ENCODE peak calls at places on chromosomes 11 and 22, in seven cellular contexts. M, S, B, N, X, Q and C are unnamed samples.

GRCh38 chr11:120647681-120648080 is 136.1 kb downstream of the GRIK4 start:
- DNase-seq in B (no peak), N (no peak), X (no peak), Q (no peak), S (no peak), M (no peak), C (no peak)

GRCh38 chr11:110065189-110065588 is 28.0 kb upstream of the ZC3H12C start:
- DNase-seq in X (no peak), B (no peak), N (no peak), Q (no peak), M (no peak), S (no peak), C (no peak)

GRCh38 chr11:70824590-70825300 is 426.4 kb downstream of the CTTN start:
- DNase-seq in M (no peak), Q (peak), X (no peak), N (no peak), S (no peak), B (no peak), C (no peak)

GRCh38 chr22:40200795-40201194 is 23.1 kb downstream of the TNRC6B start:
- DNase-seq in X (no peak), S (no peak), B (no peak), N (no peak), M (no peak), Q (no peak), C (no peak)

GRCh38 chr11:71120346-71120963 is 131.9 kb downstream of the SHANK2 start:
- DNase-seq in B (no peak), N (no peak), X (peak), M (no peak), S (no peak), Q (peak), C (no peak)

GRCh38 chr22:39475902-39476301 is 19.1 kb downstream of the MGAT3 start:
- DNase-seq in Q (no peak), N (no peak), M (no peak), X (no peak), S (no peak), B (no peak), C (no peak)

GRCh38 chr11:125165111-125165663 is 636 bp downstream of the PKNOX2 start:
- DNase-seq in S (peak), N (no peak), Q (peak), X (no peak), M (peak), B (no peak), C (no peak)

GRCh38 chr22:41324818-41325528 is 23.6 kb downstream of the ZC3H7B start:
- DNase-seq in S (no peak), X (no peak), B (no peak), M (no peak), Q (no peak), N (no peak), C (no peak)

GRCh38 chr11:111362887-111363411 is 16.1 kb downstream of the POU2AF1 start:
- DNase-seq in Q (peak), X (no peak), M (no peak), N (no peak), S (no peak), B (no peak), C (no peak)

GRCh38 chr11:1876361-1877063 is 15.2 kb downstream of the PRR33 start:
- DNase-seq in Q (no peak), S (peak), X (no peak), M (peak), B (no peak), N (no peak), C (no peak)

GRCh38 chr11:66126064-66126463 is 56.0 kb downstream of the PACS1 start:
- DNase-seq in Q (no peak), N (no peak), B (no peak), X (no peak), S (no peak), M (no peak), C (no peak)

GRCh38 chr11:5631426-5631825 is 6.6 kb downstream of the TRIM34 start:
- DNase-seq in X (no peak), B (no peak), M (no peak), Q (no peak), N (no peak), S (no peak), C (no peak)

GRCh38 chr11:3891751-3892150 is 36.3 kb downstream of the STIM1 start:
- DNase-seq in S (no peak), N (no peak), B (no peak), Q (no peak), M (no peak), X (no peak), C (no peak)

GRCh38 chr22:38310518-38311330 is 6.5 kb downstream of the CSNK1E start:
- DNase-seq in N (no peak), M (peak), X (no peak), B (no peak), Q (no peak), S (no peak), C (no peak)

GRCh38 chr22:33361581-33361980 is 303.4 kb upstream of the SYN3 start:
- DNase-seq in S (no peak), X (no peak), Q (no peak), M (no peak), B (no peak), N (no peak), C (no peak)

GRCh38 chr11:14418801-14419417 is 59.9 kb upstream of the RRAS2 start:
- DNase-seq in N (no peak), S (no peak), B (no peak), M (no peak), X (peak), Q (no peak), C (no peak)

GRCh38 chr11:27616711-27617110 is 83.5 kb downstream of the BDNF start:
- DNase-seq in S (no peak), X (no peak), Q (no peak), M (no peak), B (no peak), N (no peak), C (no peak)

GRCh38 chr11:62370743-62371440 is 33.6 kb downstream of the ASRGL1 start:
- DNase-seq in N (no peak), X (no peak), B (no peak), S (no peak), M (no peak), Q (peak), C (no peak)

GRCh38 chr11:129373489-129373953 is 2.1 kb upstream of the BARX2 start:
- DNase-seq in N (no peak), M (no peak), B (no peak), Q (no peak), S (no peak), X (no peak), C (no peak)

GRCh38 chr11:43555811-43556210 is 124.7 kb upstream of the HSD17B12 start:
- DNase-seq in N (no peak), B (no peak), Q (peak), X (no peak), M (peak), S (peak), C (no peak)

GRCh38 chr11:123640677-123641494 is 13.5 kb downstream of the SCN3B start:
- DNase-seq in S (peak), B (peak), M (peak), X (no peak), N (no peak), Q (peak), C (no peak)

GRCh38 chr11:67033661-67034166 is 10.8 kb downstream of the SYT12 start:
- DNase-seq in N (no peak), Q (no peak), M (peak), X (no peak), S (peak), B (no peak), C (no peak)

GRCh38 chr22:44309647-44310046 is 3.1 kb downstream of the SHISAL1 start:
- DNase-seq in M (no peak), B (no peak), Q (no peak), X (no peak), S (no peak), N (no peak), C (no peak)

GRCh38 chr11:73242291-73243092 is 24.4 kb downstream of the P2RY2 start:
- DNase-seq in M (peak), N (no peak), B (peak), Q (peak), X (peak), S (peak), C (no peak)
- H3K4me3 ChIP-seq in M (no peak), N (peak), B (no peak), Q (no peak), X (peak), S (no peak), C (no peak)

GRCh38 chr11:76782526-76783293 is 446 bp upstream of the TSKU start:
- DNase-seq in M (peak), N (peak), Q (peak), B (peak), X (peak), S (peak), C (no peak)
- TF ChIP-seq POLR2A in M (no peak), N (peak), Q (no peak), B (no peak), X (peak), S (no peak), C (no peak)

GRCh38 chr11:15989685-15990084 is 366.7 kb downstream of the SOX6 start:
- DNase-seq in B (no peak), N (no peak), Q (no peak), S (no peak), M (no peak), X (no peak), C (no peak)

GRCh38 chr11:15991174-15991655 is 365.1 kb downstream of the SOX6 start:
- DNase-seq in N (no peak), Q (no peak), S (no peak), B (no peak), M (no peak), X (no peak), C (no peak)

GRCh38 chr11:15987044-15987443 is 369.3 kb downstream of the SOX6 start:
- DNase-seq in Q (no peak), N (no peak), B (no peak), M (no peak), S (no peak), X (no peak), C (no peak)

GRCh38 chr11:15985863-15986139 is 370.5 kb downstream of the SOX6 start:
- DNase-seq in X (no peak), Q (no peak), M (no peak), S (no peak), B (no peak), N (no peak), C (no peak)

GRCh38 chr11:15988693-15989231 is 367.6 kb downstream of the SOX6 start:
- DNase-seq in S (no peak), M (no peak), B (no peak), N (no peak), X (peak), Q (no peak), C (no peak)
- TF ChIP-seq CTCF in S (no peak), M (no peak), B (peak), N (peak), X (peak), Q (no peak), C (peak)

GRCh38 chr11:44863231-44863630 is 87.5 kb downstream of the TP53I11 start:
- DNase-seq in X (no peak), B (no peak), S (no peak), Q (no peak), N (no peak), M (no peak), C (no peak)

GRCh38 chr11:44860967-44861828 is 89.5 kb downstream of the TP53I11 start:
- DNase-seq in N (no peak), M (no peak), S (no peak), B (no peak), Q (no peak), X (no peak), C (no peak)

GRCh38 chr11:44861829-44862545 is 88.7 kb downstream of the TP53I11 start:
- DNase-seq in M (peak), S (peak), X (peak), B (peak), Q (peak), N (peak), C (no peak)

GRCh38 chr11:44860346-44860745 is 90.3 kb downstream of the TP53I11 start:
- DNase-seq in N (no peak), X (no peak), Q (no peak), B (no peak), M (no peak), S (no peak), C (no peak)

DNA sequence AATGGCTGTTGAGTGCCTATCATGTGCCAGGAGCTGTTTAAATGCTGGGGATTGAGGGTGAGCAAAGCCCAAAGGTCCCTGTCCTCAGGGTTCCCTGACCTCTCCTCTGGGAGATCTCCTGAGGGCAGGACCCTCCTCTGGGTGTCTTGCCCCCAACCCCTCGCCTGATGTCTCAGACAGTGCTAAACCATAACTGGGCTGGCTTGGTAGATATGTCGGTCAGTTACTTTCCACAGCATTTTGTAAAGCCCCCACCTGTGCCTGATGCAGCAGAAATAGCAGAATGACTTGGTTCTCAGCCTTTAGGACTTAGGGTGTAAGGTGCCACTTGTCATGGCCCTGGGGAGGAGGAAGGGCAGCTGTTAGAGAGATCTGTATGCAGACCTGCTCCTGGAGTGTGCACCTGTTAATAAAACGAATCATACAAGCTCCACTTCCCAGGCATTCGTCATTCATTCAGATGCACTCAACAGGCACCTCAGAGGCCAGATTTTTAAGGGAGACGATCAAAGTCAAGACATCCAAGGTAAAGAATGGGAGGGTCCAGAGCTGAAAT is 88.1 kb downstream of the TP53I11 start:
- DNase-seq in B (no peak), M (no peak), N (no peak), S (no peak), X (no peak), Q (no peak), C (no peak)
- H3K4me3 ChIP-seq in B (no peak), M (no peak), N (no peak), S (no peak), X (no peak), Q (no peak), C (no peak)

GRCh38 chr11:18105802-18106574 is at the start of gene SAAL1:
- DNase-seq in Q (peak), B (peak), N (no peak), X (peak), S (peak), M (peak), C (no peak)
- TF ChIP-seq POLR2A in Q (no peak), B (peak), N (no peak), X (peak), S (peak), M (peak), C (no peak)

DNA sequence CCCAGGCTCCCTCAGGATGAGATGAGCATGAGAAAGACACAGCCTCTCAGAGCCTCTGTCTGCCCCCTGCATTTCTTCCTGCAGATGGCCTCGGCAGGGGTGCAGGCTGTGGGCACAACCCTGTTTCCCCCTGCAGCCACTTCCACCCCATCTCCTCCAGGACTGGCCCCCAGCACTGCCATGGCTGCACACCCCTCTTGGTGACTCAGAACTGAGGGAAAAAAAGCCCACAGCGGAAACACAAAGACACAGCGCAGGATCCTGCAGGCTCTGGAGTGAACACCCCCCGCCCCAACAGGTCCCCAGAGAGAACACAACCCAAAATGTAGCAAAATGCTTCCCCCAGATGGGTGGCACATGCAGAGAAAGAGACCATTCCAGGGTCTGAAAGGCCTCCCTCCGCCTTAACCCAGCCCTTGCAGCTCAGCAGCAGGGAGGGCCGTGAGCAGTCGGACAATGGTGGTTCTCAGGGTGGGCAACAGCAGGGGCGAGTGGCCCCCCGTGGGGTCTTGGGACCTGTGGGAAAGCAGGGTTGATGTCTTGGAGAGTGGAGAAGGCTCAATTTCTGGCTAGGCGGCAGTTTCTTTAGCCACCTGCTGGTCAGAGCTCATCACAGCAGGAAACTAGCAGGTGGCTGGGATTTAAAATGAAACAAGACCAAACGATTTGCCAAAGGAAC is 8.0 kb downstream of the TUBGCP6 start:
- DNase-seq in B (no peak), S (no peak), X (no peak), Q (no peak), M (no peak), N (no peak), C (no peak)
- TF ChIP-seq CTCF in B (no peak), S (no peak), X (peak), Q (no peak), M (no peak), N (peak), C (no peak)